ENCODE peak calls at places on chromosomes 16 and 17, in eight cellular contexts. One of them, this sample, is unnamed.

GRCh38 chr16:66608241-66609138 is 4.0 kb downstream of the CMTM3 start:
- DNase-seq in stimulated activated CD4-positive, alpha-beta T cell treated with anti-CD3 and anti-CD28 coated beads, Interleukin-1b, Interleukin-23, amount 100 ng/mL, for 24 hours: peak; percentile 76
- DNase-seq in AG04450: peak; percentile 71
- DNase-seq in adipocyte: peak; percentile 94
- DNase-seq in amygdala: peak; percentile 27
- DNase-seq in NT2/D1: peak; percentile 78
- DNase-seq in cardiac fibroblast: peak; percentile 92
- DNase-seq in right cardiac atrium: peak; percentile 96
- DNase-seq in this sample: peak; percentile 67

GRCh38 chr16:3131755-3132377 is 3.0 kb upstream of the ZNF213 start:
- DNase-seq in stimulated activated CD4-positive, alpha-beta T cell treated with anti-CD3 and anti-CD28 coated beads, Interleukin-1b, Interleukin-23, amount 100 ng/mL, for 24 hours: peak; percentile 34
- DNase-seq in AG04450: no peak
- DNase-seq in right cardiac atrium: peak; percentile 60
- DNase-seq in NT2/D1: no peak
- DNase-seq in cardiac fibroblast: peak; percentile 41
- DNase-seq in amygdala: no peak
- DNase-seq in adipocyte: peak; percentile 62
- DNase-seq in this sample: no peak

GRCh38 chr16:10616744-10617640 is 36.6 kb upstream of the EMP2 start:
- DNase-seq in right cardiac atrium: peak; percentile 88
- DNase-seq in NT2/D1: peak; percentile 33
- DNase-seq in amygdala: no peak
- DNase-seq in AG04450: no peak
- DNase-seq in stimulated activated CD4-positive, alpha-beta T cell treated with anti-CD3 and anti-CD28 coated beads, Interleukin-1b, Interleukin-23, amount 100 ng/mL, for 24 hours: no peak
- DNase-seq in adipocyte: peak; percentile 52
- DNase-seq in cardiac fibroblast: peak; percentile 73
- DNase-seq in this sample: no peak

GRCh38 chr16:19008245-19008644 is 24.5 kb downstream of the TMC7 start:
- DNase-seq in amygdala: no peak
- DNase-seq in adipocyte: peak; percentile 45
- DNase-seq in stimulated activated CD4-positive, alpha-beta T cell treated with anti-CD3 and anti-CD28 coated beads, Interleukin-1b, Interleukin-23, amount 100 ng/mL, for 24 hours: no peak
- DNase-seq in NT2/D1: no peak
- DNase-seq in AG04450: peak; percentile 66
- DNase-seq in cardiac fibroblast: peak; percentile 76
- DNase-seq in right cardiac atrium: no peak
- DNase-seq in this sample: no peak

GRCh38 chr16:53982631-53983042 is 278.7 kb downstream of the FTO start:
- DNase-seq in stimulated activated CD4-positive, alpha-beta T cell treated with anti-CD3 and anti-CD28 coated beads, Interleukin-1b, Interleukin-23, amount 100 ng/mL, for 24 hours: no peak
- DNase-seq in amygdala: no peak
- DNase-seq in right cardiac atrium: no peak
- DNase-seq in NT2/D1: no peak
- DNase-seq in adipocyte: no peak
- DNase-seq in cardiac fibroblast: no peak
- DNase-seq in AG04450: no peak
- DNase-seq in this sample: no peak

GRCh38 chr16:23357761-23358290 is 55.7 kb downstream of the SCNN1B start:
- DNase-seq in cardiac fibroblast: no peak
- DNase-seq in AG04450: no peak
- DNase-seq in adipocyte: no peak
- DNase-seq in amygdala: no peak
- DNase-seq in NT2/D1: no peak
- DNase-seq in right cardiac atrium: no peak
- DNase-seq in stimulated activated CD4-positive, alpha-beta T cell treated with anti-CD3 and anti-CD28 coated beads, Interleukin-1b, Interleukin-23, amount 100 ng/mL, for 24 hours: no peak
- DNase-seq in this sample: no peak

GRCh38 chr16:275786-276232 is at the start of gene RGS11:
- DNase-seq in right cardiac atrium: no peak
- DNase-seq in cardiac fibroblast: no peak
- DNase-seq in AG04450: no peak
- DNase-seq in NT2/D1: no peak
- DNase-seq in amygdala: no peak
- DNase-seq in adipocyte: peak; percentile 50
- DNase-seq in stimulated activated CD4-positive, alpha-beta T cell treated with anti-CD3 and anti-CD28 coated beads, Interleukin-1b, Interleukin-23, amount 100 ng/mL, for 24 hours: no peak
- DNase-seq in this sample: no peak

GRCh38 chr16:75621170-75621477 is 2.0 kb downstream of the ADAT1 start:
- DNase-seq in stimulated activated CD4-positive, alpha-beta T cell treated with anti-CD3 and anti-CD28 coated beads, Interleukin-1b, Interleukin-23, amount 100 ng/mL, for 24 hours: no peak
- DNase-seq in NT2/D1: no peak
- DNase-seq in cardiac fibroblast: peak; percentile 41
- DNase-seq in AG04450: no peak
- DNase-seq in adipocyte: peak; percentile 68
- DNase-seq in amygdala: no peak
- DNase-seq in right cardiac atrium: no peak
- DNase-seq in this sample: no peak

GRCh38 chr17:48012151-48012520 is 25.5 kb downstream of the COPZ2 start:
- DNase-seq in AG04450: no peak
- DNase-seq in adipocyte: peak; percentile 58
- DNase-seq in cardiac fibroblast: no peak
- DNase-seq in right cardiac atrium: peak; percentile 79
- DNase-seq in NT2/D1: no peak
- DNase-seq in amygdala: no peak
- DNase-seq in stimulated activated CD4-positive, alpha-beta T cell treated with anti-CD3 and anti-CD28 coated beads, Interleukin-1b, Interleukin-23, amount 100 ng/mL, for 24 hours: peak; percentile 56
- DNase-seq in this sample: no peak

GRCh38 chr16:886802-887731 is 83.7 kb downstream of the LMF1 start:
- DNase-seq in amygdala: no peak
- DNase-seq in stimulated activated CD4-positive, alpha-beta T cell treated with anti-CD3 and anti-CD28 coated beads, Interleukin-1b, Interleukin-23, amount 100 ng/mL, for 24 hours: no peak
- DNase-seq in adipocyte: no peak
- DNase-seq in cardiac fibroblast: no peak
- DNase-seq in AG04450: no peak
- DNase-seq in NT2/D1: no peak
- DNase-seq in right cardiac atrium: peak; percentile 35
- DNase-seq in this sample: no peak

GRCh38 chr16:7025616-7026190 is 306.9 kb upstream of the RBFOX1 start:
- DNase-seq in right cardiac atrium: peak; percentile 81
- DNase-seq in adipocyte: peak; percentile 5
- DNase-seq in NT2/D1: peak; percentile 89
- DNase-seq in cardiac fibroblast: no peak
- DNase-seq in amygdala: peak; percentile 63
- DNase-seq in stimulated activated CD4-positive, alpha-beta T cell treated with anti-CD3 and anti-CD28 coated beads, Interleukin-1b, Interleukin-23, amount 100 ng/mL, for 24 hours: peak; percentile 13
- DNase-seq in AG04450: no peak
- DNase-seq in this sample: peak; percentile 47

GRCh38 chr16:69329369-69330285 is 761 bp downstream of the PDF start:
- DNase-seq in cardiac fibroblast: no peak
- DNase-seq in stimulated activated CD4-positive, alpha-beta T cell treated with anti-CD3 and anti-CD28 coated beads, Interleukin-1b, Interleukin-23, amount 100 ng/mL, for 24 hours: no peak
- DNase-seq in adipocyte: no peak
- DNase-seq in AG04450: no peak
- DNase-seq in NT2/D1: no peak
- DNase-seq in amygdala: no peak
- DNase-seq in right cardiac atrium: peak; percentile 70
- DNase-seq in this sample: no peak

GRCh38 chr17:64780096-64781012 is 118.2 kb upstream of the SMURF2 start:
- DNase-seq in cardiac fibroblast: no peak
- DNase-seq in NT2/D1: no peak
- DNase-seq in adipocyte: peak; percentile 24
- DNase-seq in amygdala: no peak
- DNase-seq in right cardiac atrium: peak; percentile 79
- DNase-seq in AG04450: no peak
- DNase-seq in stimulated activated CD4-positive, alpha-beta T cell treated with anti-CD3 and anti-CD28 coated beads, Interleukin-1b, Interleukin-23, amount 100 ng/mL, for 24 hours: peak; percentile 72
- DNase-seq in this sample: no peak

GRCh38 chr17:30600830-30601494 is 123.8 kb downstream of the GOSR1 start:
- DNase-seq in AG04450: no peak
- DNase-seq in right cardiac atrium: peak; percentile 66
- DNase-seq in cardiac fibroblast: no peak
- DNase-seq in stimulated activated CD4-positive, alpha-beta T cell treated with anti-CD3 and anti-CD28 coated beads, Interleukin-1b, Interleukin-23, amount 100 ng/mL, for 24 hours: no peak
- DNase-seq in adipocyte: peak; percentile 55
- DNase-seq in amygdala: no peak
- DNase-seq in NT2/D1: no peak
- DNase-seq in this sample: no peak

GRCh38 chr17:70307430-70307829 is 138.1 kb downstream of the KCNJ2 start:
- DNase-seq in stimulated activated CD4-positive, alpha-beta T cell treated with anti-CD3 and anti-CD28 coated beads, Interleukin-1b, Interleukin-23, amount 100 ng/mL, for 24 hours: no peak
- DNase-seq in cardiac fibroblast: peak; percentile 36
- DNase-seq in NT2/D1: no peak
- DNase-seq in right cardiac atrium: no peak
- DNase-seq in amygdala: no peak
- DNase-seq in AG04450: no peak
- DNase-seq in adipocyte: no peak
- DNase-seq in this sample: no peak

GRCh38 chr17:48026503-48027321 is 10.9 kb downstream of the COPZ2 start:
- DNase-seq in NT2/D1: peak; percentile 77
- DNase-seq in right cardiac atrium: peak; percentile 94
- DNase-seq in stimulated activated CD4-positive, alpha-beta T cell treated with anti-CD3 and anti-CD28 coated beads, Interleukin-1b, Interleukin-23, amount 100 ng/mL, for 24 hours: peak; percentile 58
- DNase-seq in amygdala: no peak
- DNase-seq in AG04450: peak; percentile 71
- DNase-seq in cardiac fibroblast: peak; percentile 94
- DNase-seq in adipocyte: peak; percentile 96
- DNase-seq in this sample: no peak

GRCh38 chr17:65261682-65262636 is 124.8 kb downstream of the RGS9 start:
- DNase-seq in adipocyte: no peak
- DNase-seq in AG04450: no peak
- DNase-seq in amygdala: no peak
- DNase-seq in stimulated activated CD4-positive, alpha-beta T cell treated with anti-CD3 and anti-CD28 coated beads, Interleukin-1b, Interleukin-23, amount 100 ng/mL, for 24 hours: no peak
- DNase-seq in cardiac fibroblast: peak; percentile 51
- DNase-seq in NT2/D1: no peak
- DNase-seq in right cardiac atrium: no peak
- DNase-seq in this sample: no peak

GRCh38 chr17:33261911-33262665 is 31.0 kb downstream of the ASIC2 start:
- DNase-seq in cardiac fibroblast: no peak
- DNase-seq in amygdala: no peak
- DNase-seq in right cardiac atrium: no peak
- DNase-seq in adipocyte: no peak
- DNase-seq in NT2/D1: no peak
- DNase-seq in AG04450: no peak
- DNase-seq in stimulated activated CD4-positive, alpha-beta T cell treated with anti-CD3 and anti-CD28 coated beads, Interleukin-1b, Interleukin-23, amount 100 ng/mL, for 24 hours: no peak
- DNase-seq in this sample: no peak